ENCODE peak calls at places on chromosomes 11 and 22, in ten cellular contexts. A is esophagus muscularis mucosa, H is sigmoid colon, Y is transverse colon, M is spleen, O is K562, K is HL-60, I is GM23338, B is breast epithelium, V is stomach. X is an unnamed sample.

GRCh38 chr11:35464308-35464707 is 45.0 kb upstream of the SLC1A2 start:
- DNase-seq in A (peak; percentile 42), Y (no peak), B (no peak), K (no peak), V (no peak), O (no peak), H (no peak), I (no peak), M (no peak), X (no peak)

GRCh38 chr11:130785376-130786110 is 130.7 kb downstream of the SNX19 start:
- DNase-seq in K (no peak), V (no peak), Y (no peak), O (peak; percentile 11), H (no peak), I (peak; percentile 68), B (no peak), M (no peak), A (peak; percentile 53), X (no peak)

GRCh38 chr11:72251614-72252013 is 7.6 kb upstream of the PHOX2A start:
- DNase-seq in A (no peak), B (no peak), Y (no peak), O (no peak), H (no peak), I (no peak), K (no peak), V (no peak), M (no peak), X (no peak)

GRCh38 chr11:66126064-66126463 is 56.0 kb downstream of the PACS1 start:
- DNase-seq in O (no peak), V (no peak), A (no peak), K (no peak), Y (no peak), H (no peak), I (no peak), M (no peak), B (no peak), X (no peak)

GRCh38 chr22:30197389-30197788 is 49.2 kb downstream of the LIF start:
- DNase-seq in I (no peak), M (no peak), B (no peak), O (no peak), Y (no peak), H (no peak), K (no peak), A (no peak), V (no peak), X (no peak)

GRCh38 chr22:36873614-36874308 is 13.0 kb downstream of the NCF4 start:
- DNase-seq in A (no peak), H (no peak), I (peak; percentile 56), O (peak; percentile 37), B (peak; percentile 92), M (peak; percentile 85), K (peak; percentile 83), V (peak; percentile 62), Y (peak; percentile 57), X (no peak)

GRCh38 chr11:107666911-107667568 is 44.8 kb downstream of the SLN start:
- DNase-seq in A (peak; percentile 64), M (no peak), B (no peak), Y (no peak), O (no peak), V (no peak), K (no peak), H (no peak), I (peak; percentile 59), X (no peak)

GRCh38 chr11:32527191-32527590 is 56.4 kb upstream of the EIF3M start:
- DNase-seq in Y (no peak), A (peak; percentile 2), M (no peak), H (no peak), K (no peak), O (no peak), I (no peak), V (no peak), B (no peak), X (no peak)

GRCh38 chr11:40754297-40754696 is 705.2 kb downstream of the LRRC4C start:
- DNase-seq in V (no peak), B (no peak), I (no peak), K (no peak), A (no peak), M (no peak), Y (no peak), H (no peak), O (no peak), X (no peak)

GRCh38 chr11:47177229-47177845 is 658 bp upstream of the ARFGAP2 start:
- DNase-seq in O (peak; percentile 70), H (peak; percentile 84), B (peak; percentile 83), I (peak; percentile 79), K (peak; percentile 72), V (peak; percentile 65), A (peak; percentile 93), M (no peak), Y (peak; percentile 73), X (no peak)

GRCh38 chr11:84465040-84465439 is 1162.1 kb downstream of the DLG2 start:
- DNase-seq in H (no peak), M (no peak), K (no peak), A (no peak), O (no peak), I (no peak), Y (no peak), B (no peak), V (no peak), X (no peak)

GRCh38 chr11:1543606-1544263 is 28.3 kb downstream of the DUSP8 start:
- DNase-seq in H (no peak), Y (no peak), V (no peak), M (no peak), I (no peak), O (no peak), K (no peak), A (no peak), B (no peak), X (peak; percentile 50)

GRCh38 chr11:85718991-85719807 is 33.2 kb upstream of the CCDC89 start:
- DNase-seq in O (no peak), V (no peak), I (peak; percentile 86), B (no peak), K (no peak), Y (no peak), A (no peak), M (no peak), H (peak; percentile 66), X (peak; percentile 21)

GRCh38 chr11:72576196-72576595 is 98.0 kb downstream of the PDE2A start:
- DNase-seq in H (no peak), I (no peak), Y (no peak), A (no peak), O (no peak), K (no peak), M (no peak), B (no peak), V (no peak), X (no peak)

GRCh38 chr11:9755561-9755960 is 91.7 kb downstream of the SWAP70 start:
- DNase-seq in Y (no peak), K (no peak), A (no peak), I (no peak), B (no peak), H (no peak), O (no peak), V (no peak), M (no peak), X (no peak)

GRCh38 chr11:123616505-123617198 is 37.8 kb downstream of the SCN3B start:
- DNase-seq in H (peak; percentile 85), Y (peak; percentile 13), O (no peak), I (no peak), K (no peak), B (peak; percentile 18), V (no peak), M (no peak), A (no peak), X (peak; percentile 40)

GRCh38 chr11:3043315-3043871 is 13.8 kb downstream of the CARS1 start:
- DNase-seq in H (peak; percentile 94), A (no peak), Y (peak; percentile 31), O (no peak), V (peak; percentile 78), I (no peak), K (no peak), M (peak; percentile 64), B (peak; percentile 89), X (no peak)

GRCh38 chr11:44774736-44775135 is 48.0 kb downstream of the TSPAN18 start:
- DNase-seq in I (no peak), M (no peak), B (no peak), A (no peak), Y (no peak), V (no peak), O (no peak), H (no peak), K (no peak), X (no peak)

GRCh38 chr11:78417888-78418583 is 416 bp upstream of the GAB2 start:
- DNase-seq in Y (peak; percentile 87), V (peak; percentile 85), O (peak; percentile 90), H (peak; percentile 89), A (no peak), M (peak; percentile 96), B (peak; percentile 66), K (peak; percentile 47), I (peak; percentile 82), X (peak; percentile 91)
- TF ChIP-seq POLR2AphosphoS5 in Y (peak; percentile 70), V (peak; percentile 48), O (peak; percentile 41), H (peak; percentile 52), A (peak; percentile 45), M (peak; percentile 86), B (peak; percentile 39), K (no peak), I (peak; percentile 29), X (peak; percentile 63)

GRCh38 chr11:119741369-119742262 is 12.6 kb upstream of the NECTIN1 start:
- DNase-seq in O (peak; percentile 75), I (peak; percentile 80), B (no peak), K (no peak), M (peak; percentile 91), Y (peak; percentile 75), V (peak; percentile 69), A (no peak), H (no peak), X (peak; percentile 53)
- H3K4me3 ChIP-seq in O (no peak overlapping the region), I (peak overlapping the region; percentile 70), B (peak overlapping the region; percentile 16), K (no peak overlapping the region), M (no peak overlapping the region), Y (peak overlapping the region; percentile 10), V (peak overlapping the region; percentile 11), A (peak overlapping the region; percentile 39), H (peak overlapping the region; percentile 27), X (no peak overlapping the region)

DNA sequence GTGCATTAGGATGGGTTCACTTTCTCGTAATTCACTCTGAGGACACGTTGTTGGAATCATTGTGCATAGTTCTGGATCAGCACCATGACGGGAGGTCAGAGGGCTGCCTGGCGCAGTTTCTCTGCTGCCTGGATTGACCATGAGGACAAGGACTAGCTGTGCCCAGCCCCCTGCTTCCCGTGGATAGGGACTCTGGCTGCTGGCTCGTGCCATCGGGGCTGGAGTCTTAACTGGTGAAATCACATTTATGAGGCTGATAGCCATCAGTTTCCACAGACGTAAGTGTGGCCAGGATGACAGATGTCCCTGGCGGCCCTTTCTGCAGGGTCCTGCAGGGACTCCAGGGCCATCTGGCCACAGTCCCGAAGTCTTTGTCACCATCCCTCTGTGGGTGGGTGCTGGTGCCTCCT is 24.1 kb upstream of the GRAMD4 start:
- DNase-seq in H (peak; percentile 72), A (no peak), Y (no peak), I (no peak), B (no peak), K (no peak), V (no peak), O (no peak), M (peak; percentile 80), X (no peak)
- TF ChIP-seq POLR2AphosphoS5 in H (no peak), A (peak; percentile 13), Y (no peak), I (no peak), B (no peak), K (peak; percentile 39), V (no peak), O (no peak), M (peak; percentile 34), X (no peak)

DNA sequence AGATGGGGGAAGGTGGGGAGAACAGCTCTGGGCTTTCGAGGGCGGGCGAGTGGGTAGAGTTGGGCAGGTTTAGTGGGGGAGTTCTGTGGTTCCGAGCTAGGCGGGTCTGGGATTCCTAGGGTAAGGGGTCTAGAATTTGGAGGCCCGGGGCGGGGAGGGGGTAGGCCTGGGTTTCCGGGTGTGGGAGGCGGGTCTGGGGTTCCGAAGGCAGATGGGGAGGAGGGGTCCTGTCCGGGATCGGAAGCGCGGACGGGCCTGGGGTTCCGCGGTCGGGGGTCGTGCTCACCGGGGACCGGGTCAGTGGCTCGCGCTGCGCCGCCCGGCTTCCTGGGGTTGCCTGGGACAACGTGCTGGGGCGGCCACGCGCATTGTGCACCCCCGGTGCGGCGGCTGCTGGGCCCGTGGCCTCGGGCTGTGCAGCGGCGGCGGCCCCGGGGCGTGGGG is at the start of gene TTLL8:
- DNase-seq in A (no peak), I (peak; percentile 28), M (no peak), B (no peak), Y (no peak), K (no peak), O (no peak), H (no peak), V (no peak), X (no peak)
- H3K4me3 ChIP-seq in A (peak within 1 kb of the TSS; percentile 7), I (peak within 1 kb of the TSS; percentile 69), M (no peak within 1 kb of the TSS), B (no peak within 1 kb of the TSS), Y (no peak within 1 kb of the TSS), K (no peak within 1 kb of the TSS), O (no peak within 1 kb of the TSS), H (peak within 1 kb of the TSS; percentile 21), V (no peak within 1 kb of the TSS), X (no peak within 1 kb of the TSS)